ENCODE peak calls at places on chromosomes 16 and 17, in ten cellular contexts. One of them, this sample, is unnamed.

GRCh38 chr17:41741709-41742108 is 7.3 kb upstream of the HAP1 start:
- DNase-seq in foreskin fibroblast: no peak
- DNase-seq in lower lobe of right lung: no peak
- DNase-seq in mucosa of descending colon: no peak
- DNase-seq in right atrium auricular region: no peak
- DNase-seq in colonic mucosa: no peak
- DNase-seq in fibroblast of the aortic adventitia: no peak
- DNase-seq in HCT116: no peak
- DNase-seq in AG04449: no peak
- DNase-seq in breast epithelium: no peak
- DNase-seq in this sample: no peak

GRCh38 chr17:57655564-57655963 is 89.5 kb downstream of the CCDC182 start:
- DNase-seq in foreskin fibroblast: no peak
- DNase-seq in lower lobe of right lung: no peak
- DNase-seq in mucosa of descending colon: no peak
- DNase-seq in right atrium auricular region: no peak
- DNase-seq in colonic mucosa: no peak
- DNase-seq in fibroblast of the aortic adventitia: no peak
- DNase-seq in HCT116: no peak
- DNase-seq in AG04449: no peak
- DNase-seq in breast epithelium: no peak
- DNase-seq in this sample: no peak

GRCh38 chr17:13735444-13735843 is 133.7 kb upstream of the HS3ST3A1 start:
- DNase-seq in foreskin fibroblast: peak; percentile 71
- DNase-seq in lower lobe of right lung: no peak
- DNase-seq in mucosa of descending colon: no peak
- DNase-seq in right atrium auricular region: no peak
- DNase-seq in colonic mucosa: no peak
- DNase-seq in fibroblast of the aortic adventitia: no peak
- DNase-seq in HCT116: no peak
- DNase-seq in AG04449: no peak
- DNase-seq in breast epithelium: no peak
- DNase-seq in this sample: no peak

GRCh38 chr16:55179858-55180585 is 144.0 kb upstream of the IRX6 start:
- DNase-seq in foreskin fibroblast: no peak
- DNase-seq in lower lobe of right lung: peak; percentile 76
- DNase-seq in mucosa of descending colon: no peak
- DNase-seq in right atrium auricular region: no peak
- DNase-seq in colonic mucosa: no peak
- DNase-seq in fibroblast of the aortic adventitia: no peak
- DNase-seq in HCT116: no peak
- DNase-seq in AG04449: no peak
- DNase-seq in breast epithelium: no peak
- DNase-seq in this sample: no peak

GRCh38 chr16:31007684-31008083 is 2.8 kb downstream of the STX1B start:
- DNase-seq in foreskin fibroblast: no peak
- DNase-seq in lower lobe of right lung: no peak
- DNase-seq in mucosa of descending colon: no peak
- DNase-seq in right atrium auricular region: no peak
- DNase-seq in colonic mucosa: no peak
- DNase-seq in fibroblast of the aortic adventitia: no peak
- DNase-seq in HCT116: no peak
- DNase-seq in AG04449: no peak
- DNase-seq in breast epithelium: no peak
- DNase-seq in this sample: no peak

GRCh38 chr17:44197980-44198720 is 1.5 kb downstream of the ATXN7L3 start:
- DNase-seq in foreskin fibroblast: peak; percentile 87
- DNase-seq in lower lobe of right lung: no peak
- DNase-seq in mucosa of descending colon: peak; percentile 67
- DNase-seq in right atrium auricular region: peak; percentile 68
- DNase-seq in colonic mucosa: peak; percentile 60
- DNase-seq in fibroblast of the aortic adventitia: peak; percentile 70
- DNase-seq in HCT116: peak; percentile 57
- DNase-seq in AG04449: no peak
- DNase-seq in breast epithelium: no peak
- DNase-seq in this sample: no peak

GRCh38 chr16:30054959-30055553 is 10.5 kb upstream of the ALDOA start:
- DNase-seq in foreskin fibroblast: peak; percentile 56
- DNase-seq in lower lobe of right lung: peak; percentile 56
- DNase-seq in mucosa of descending colon: peak; percentile 69
- DNase-seq in right atrium auricular region: no peak
- DNase-seq in colonic mucosa: peak; percentile 67
- DNase-seq in fibroblast of the aortic adventitia: no peak
- DNase-seq in HCT116: no peak
- DNase-seq in AG04449: no peak
- DNase-seq in breast epithelium: peak; percentile 68
- DNase-seq in this sample: no peak

GRCh38 chr16:78444-79145 is 570 bp downstream of the MPG start:
- DNase-seq in foreskin fibroblast: peak; percentile 67
- DNase-seq in lower lobe of right lung: no peak
- DNase-seq in mucosa of descending colon: no peak
- DNase-seq in right atrium auricular region: no peak
- DNase-seq in colonic mucosa: peak; percentile 34
- DNase-seq in fibroblast of the aortic adventitia: peak; percentile 69
- DNase-seq in HCT116: no peak
- DNase-seq in AG04449: no peak
- DNase-seq in breast epithelium: no peak
- DNase-seq in this sample: no peak

GRCh38 chr16:24523569-24523968 is 15.8 kb upstream of the RBBP6 start:
- DNase-seq in foreskin fibroblast: peak; percentile 18
- DNase-seq in lower lobe of right lung: no peak
- DNase-seq in mucosa of descending colon: no peak
- DNase-seq in right atrium auricular region: no peak
- DNase-seq in colonic mucosa: no peak
- DNase-seq in fibroblast of the aortic adventitia: no peak
- DNase-seq in HCT116: no peak
- DNase-seq in AG04449: no peak
- DNase-seq in breast epithelium: no peak
- DNase-seq in this sample: no peak

GRCh38 chr17:45243750-45244149 is 18.1 kb downstream of the SPATA32 start:
- DNase-seq in foreskin fibroblast: no peak
- DNase-seq in lower lobe of right lung: no peak
- DNase-seq in mucosa of descending colon: peak; percentile 82
- DNase-seq in right atrium auricular region: no peak
- DNase-seq in colonic mucosa: peak; percentile 88
- DNase-seq in fibroblast of the aortic adventitia: no peak
- DNase-seq in HCT116: no peak
- DNase-seq in AG04449: no peak
- DNase-seq in breast epithelium: no peak
- DNase-seq in this sample: no peak

GRCh38 chr17:42536372-42537155 is 523 bp downstream of the NAGLU start:
- DNase-seq in foreskin fibroblast: peak; percentile 95
- DNase-seq in lower lobe of right lung: peak; percentile 92
- DNase-seq in mucosa of descending colon: peak; percentile 84
- DNase-seq in right atrium auricular region: peak; percentile 79
- DNase-seq in colonic mucosa: peak; percentile 90
- DNase-seq in fibroblast of the aortic adventitia: peak; percentile 74
- DNase-seq in HCT116: no peak
- DNase-seq in AG04449: no peak
- DNase-seq in breast epithelium: peak; percentile 68
- DNase-seq in this sample: no peak

GRCh38 chr17:78267257-78268073 is 36.0 kb downstream of the TMEM235 start:
- DNase-seq in foreskin fibroblast: no peak
- DNase-seq in lower lobe of right lung: no peak
- DNase-seq in mucosa of descending colon: no peak
- DNase-seq in right atrium auricular region: no peak
- DNase-seq in colonic mucosa: no peak
- DNase-seq in fibroblast of the aortic adventitia: no peak
- DNase-seq in HCT116: no peak
- DNase-seq in AG04449: no peak
- DNase-seq in breast epithelium: no peak
- DNase-seq in this sample: no peak

GRCh38 chr17:42347198-42347597 is 41.0 kb downstream of the STAT3 start:
- DNase-seq in foreskin fibroblast: peak; percentile 91
- DNase-seq in lower lobe of right lung: no peak
- DNase-seq in mucosa of descending colon: peak; percentile 48
- DNase-seq in right atrium auricular region: peak; percentile 79
- DNase-seq in colonic mucosa: peak; percentile 38
- DNase-seq in fibroblast of the aortic adventitia: peak; percentile 89
- DNase-seq in HCT116: peak; percentile 22
- DNase-seq in AG04449: no peak
- DNase-seq in breast epithelium: no peak
- DNase-seq in this sample: peak; percentile 89

GRCh38 chr17:3794890-3795757 is 5.9 kb downstream of the ITGAE start:
- DNase-seq in foreskin fibroblast: peak; percentile 31
- DNase-seq in lower lobe of right lung: no peak
- DNase-seq in mucosa of descending colon: no peak
- DNase-seq in right atrium auricular region: no peak
- DNase-seq in colonic mucosa: no peak
- DNase-seq in fibroblast of the aortic adventitia: peak; percentile 14
- DNase-seq in HCT116: no peak
- DNase-seq in AG04449: no peak
- DNase-seq in breast epithelium: no peak
- DNase-seq in this sample: no peak

GRCh38 chr17:33492082-33492481 is 199.0 kb upstream of the ASIC2 start:
- DNase-seq in foreskin fibroblast: no peak
- DNase-seq in lower lobe of right lung: no peak
- DNase-seq in mucosa of descending colon: no peak
- DNase-seq in right atrium auricular region: no peak
- DNase-seq in colonic mucosa: no peak
- DNase-seq in fibroblast of the aortic adventitia: no peak
- DNase-seq in HCT116: no peak
- DNase-seq in AG04449: no peak
- DNase-seq in breast epithelium: no peak
- DNase-seq in this sample: no peak

GRCh38 chr16:83689385-83689831 is 118.4 kb upstream of the HSBP1 start:
- DNase-seq in foreskin fibroblast: peak; percentile 70
- DNase-seq in lower lobe of right lung: no peak
- DNase-seq in mucosa of descending colon: no peak
- DNase-seq in right atrium auricular region: no peak
- DNase-seq in colonic mucosa: no peak
- DNase-seq in fibroblast of the aortic adventitia: peak; percentile 94
- DNase-seq in HCT116: no peak
- DNase-seq in AG04449: peak; percentile 98
- DNase-seq in breast epithelium: no peak
- DNase-seq in this sample: peak; percentile 86

GRCh38 chr17:9612016-9612415 is 33.3 kb upstream of the USP43 start:
- DNase-seq in foreskin fibroblast: no peak
- DNase-seq in lower lobe of right lung: no peak
- DNase-seq in mucosa of descending colon: no peak
- DNase-seq in right atrium auricular region: no peak
- DNase-seq in colonic mucosa: no peak
- DNase-seq in fibroblast of the aortic adventitia: no peak
- DNase-seq in HCT116: no peak
- DNase-seq in AG04449: no peak
- DNase-seq in breast epithelium: no peak
- DNase-seq in this sample: no peak

GRCh38 chr16:20901441-20902112 is 1.0 kb downstream of the LYRM1 start:
- DNase-seq in foreskin fibroblast: peak; percentile 70
- DNase-seq in lower lobe of right lung: peak; percentile 80
- DNase-seq in mucosa of descending colon: peak; percentile 62
- DNase-seq in right atrium auricular region: peak; percentile 71
- DNase-seq in colonic mucosa: peak; percentile 65
- DNase-seq in fibroblast of the aortic adventitia: peak; percentile 64
- DNase-seq in HCT116: no peak
- DNase-seq in AG04449: no peak
- DNase-seq in breast epithelium: peak; percentile 73
- DNase-seq in this sample: no peak

GRCh38 chr17:67260051-67260987 is 15.3 kb upstream of the HELZ start:
- DNase-seq in foreskin fibroblast: peak; percentile 91
- DNase-seq in lower lobe of right lung: no peak
- DNase-seq in mucosa of descending colon: peak; percentile 43
- DNase-seq in right atrium auricular region: no peak
- DNase-seq in colonic mucosa: peak; percentile 52
- DNase-seq in fibroblast of the aortic adventitia: peak; percentile 88
- DNase-seq in HCT116: no peak
- DNase-seq in AG04449: peak; percentile 19
- DNase-seq in breast epithelium: no peak
- DNase-seq in this sample: peak; percentile 76

GRCh38 chr17:32265896-32266388 is 310 bp downstream of the RHBDL3 start:
- DNase-seq in foreskin fibroblast: no peak
- DNase-seq in lower lobe of right lung: no peak
- DNase-seq in mucosa of descending colon: no peak
- DNase-seq in right atrium auricular region: no peak
- DNase-seq in colonic mucosa: no peak
- DNase-seq in fibroblast of the aortic adventitia: no peak
- DNase-seq in HCT116: no peak
- DNase-seq in AG04449: no peak
- DNase-seq in breast epithelium: no peak
- DNase-seq in this sample: no peak
- H3K4me3 ChIP-seq in foreskin fibroblast: peak overlapping the region; percentile 42
- H3K4me3 ChIP-seq in lower lobe of right lung: peak overlapping the region; percentile 66
- H3K4me3 ChIP-seq in mucosa of descending colon: no peak overlapping the region
- H3K4me3 ChIP-seq in right atrium auricular region: peak overlapping the region; percentile 78
- H3K4me3 ChIP-seq in colonic mucosa: peak overlapping the region; percentile 55
- H3K4me3 ChIP-seq in fibroblast of the aortic adventitia: peak overlapping the region; percentile 50
- H3K4me3 ChIP-seq in HCT116: peak overlapping the region; percentile 51
- H3K4me3 ChIP-seq in AG04449: peak overlapping the region; percentile 42
- H3K4me3 ChIP-seq in breast epithelium: peak overlapping the region; percentile 58
- H3K4me3 ChIP-seq in this sample: peak overlapping the region; percentile 46

GRCh38 chr17:60305141-60305540 is 86.8 kb downstream of the USP32 start:
- DNase-seq in foreskin fibroblast: no peak
- DNase-seq in lower lobe of right lung: no peak
- DNase-seq in mucosa of descending colon: peak; percentile 7
- DNase-seq in right atrium auricular region: no peak
- DNase-seq in colonic mucosa: peak; percentile 20
- DNase-seq in fibroblast of the aortic adventitia: no peak
- DNase-seq in HCT116: no peak
- DNase-seq in AG04449: no peak
- DNase-seq in breast epithelium: no peak
- DNase-seq in this sample: no peak
- TF ChIP-seq CTCF in foreskin fibroblast: no peak
- TF ChIP-seq CTCF in lower lobe of right lung: no peak
- TF ChIP-seq CTCF in mucosa of descending colon: no peak
- TF ChIP-seq CTCF in right atrium auricular region: no peak
- TF ChIP-seq CTCF in colonic mucosa: no peak
- TF ChIP-seq CTCF in fibroblast of the aortic adventitia: no peak
- TF ChIP-seq CTCF in HCT116: no peak
- TF ChIP-seq CTCF in AG04449: no peak
- TF ChIP-seq CTCF in breast epithelium: no peak
- TF ChIP-seq CTCF in this sample: no peak

DNA sequence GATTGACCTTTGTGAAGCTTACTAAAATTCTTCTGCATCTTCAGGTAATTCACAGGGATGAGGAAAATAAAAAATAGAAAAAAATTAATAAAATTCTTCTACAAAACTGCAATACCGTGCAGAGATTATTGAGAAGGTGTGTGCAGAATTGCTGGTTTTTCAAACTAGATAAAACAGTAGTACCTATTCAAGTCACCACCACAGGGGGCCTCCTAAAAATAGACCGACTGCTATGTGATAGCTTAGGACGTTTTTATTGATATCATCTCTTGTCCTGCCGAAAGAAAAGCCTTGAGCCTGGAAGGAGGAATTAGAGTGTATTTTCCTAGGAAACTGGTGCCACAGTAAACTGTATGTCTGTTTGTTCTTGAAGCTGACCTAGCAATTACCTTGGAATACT is 325.9 kb downstream of the ZFHX3 start:
- DNase-seq in foreskin fibroblast: no peak
- DNase-seq in lower lobe of right lung: no peak
- DNase-seq in mucosa of descending colon: no peak
- DNase-seq in right atrium auricular region: no peak
- DNase-seq in colonic mucosa: no peak
- DNase-seq in fibroblast of the aortic adventitia: no peak
- DNase-seq in HCT116: no peak
- DNase-seq in AG04449: no peak
- DNase-seq in breast epithelium: no peak
- DNase-seq in this sample: no peak
- H3K4me3 ChIP-seq in foreskin fibroblast: no peak overlapping the region
- H3K4me3 ChIP-seq in lower lobe of right lung: no peak overlapping the region
- H3K4me3 ChIP-seq in mucosa of descending colon: no peak overlapping the region
- H3K4me3 ChIP-seq in right atrium auricular region: no peak overlapping the region
- H3K4me3 ChIP-seq in colonic mucosa: no peak overlapping the region
- H3K4me3 ChIP-seq in fibroblast of the aortic adventitia: no peak overlapping the region
- H3K4me3 ChIP-seq in HCT116: no peak overlapping the region
- H3K4me3 ChIP-seq in AG04449: no peak overlapping the region
- H3K4me3 ChIP-seq in breast epithelium: no peak overlapping the region
- H3K4me3 ChIP-seq in this sample: no peak overlapping the region

GRCh38 chr17:37239690-37240344 is 136.0 kb upstream of the C17orf78 start:
- DNase-seq in foreskin fibroblast: peak; percentile 67
- DNase-seq in lower lobe of right lung: no peak
- DNase-seq in mucosa of descending colon: peak; percentile 2
- DNase-seq in right atrium auricular region: no peak
- DNase-seq in colonic mucosa: no peak
- DNase-seq in fibroblast of the aortic adventitia: peak; percentile 77
- DNase-seq in HCT116: peak; percentile 3
- DNase-seq in AG04449: no peak
- DNase-seq in breast epithelium: no peak
- DNase-seq in this sample: peak; percentile 11
- TF ChIP-seq CTCF in foreskin fibroblast: peak; percentile 66
- TF ChIP-seq CTCF in lower lobe of right lung: peak; percentile 56
- TF ChIP-seq CTCF in mucosa of descending colon: peak; percentile 15
- TF ChIP-seq CTCF in right atrium auricular region: peak; percentile 72
- TF ChIP-seq CTCF in colonic mucosa: peak; percentile 43
- TF ChIP-seq CTCF in fibroblast of the aortic adventitia: peak; percentile 69
- TF ChIP-seq CTCF in HCT116: peak; percentile 59
- TF ChIP-seq CTCF in AG04449: peak; percentile 58
- TF ChIP-seq CTCF in breast epithelium: peak; percentile 42
- TF ChIP-seq CTCF in this sample: peak; percentile 61